ENCODE peak calls at places on chromosomes 7 and 10, in seven cellular contexts. One of them, this sample, is unnamed.

GRCh38 chr7:45259227-45259596 is 101.6 kb downstream of the RAMP3 start:
- DNase-seq in HepG2: no peak
- DNase-seq in AG10803: no peak
- DNase-seq in OCI-LY7: no peak
- DNase-seq in Peyer's patch: no peak
- DNase-seq in left ventricle myocardium inferior: no peak
- DNase-seq in MCF 10A: no peak
- DNase-seq in this sample: no peak

GRCh38 chr7:30738026-30738915 is 13.7 kb upstream of the INMT start:
- DNase-seq in HepG2: no peak
- DNase-seq in AG10803: no peak
- DNase-seq in OCI-LY7: no peak
- DNase-seq in Peyer's patch: no peak
- DNase-seq in left ventricle myocardium inferior: no peak
- DNase-seq in MCF 10A: no peak
- DNase-seq in this sample: no peak

GRCh38 chr10:126940670-126941069 is 35.4 kb downstream of the DOCK1 start:
- DNase-seq in HepG2: no peak
- DNase-seq in AG10803: no peak
- DNase-seq in OCI-LY7: no peak
- DNase-seq in Peyer's patch: no peak
- DNase-seq in left ventricle myocardium inferior: no peak
- DNase-seq in MCF 10A: no peak
- DNase-seq in this sample: no peak

GRCh38 chr10:6567203-6567703 is 12.8 kb downstream of the PRKCQ start:
- DNase-seq in HepG2: no peak
- DNase-seq in AG10803: no peak
- DNase-seq in OCI-LY7: no peak
- DNase-seq in Peyer's patch: no peak
- DNase-seq in left ventricle myocardium inferior: no peak
- DNase-seq in MCF 10A: no peak
- DNase-seq in this sample: no peak

GRCh38 chr7:121620953-121621606 is 225.0 kb upstream of the FAM3C start:
- DNase-seq in HepG2: no peak
- DNase-seq in AG10803: no peak
- DNase-seq in OCI-LY7: no peak
- DNase-seq in Peyer's patch: no peak
- DNase-seq in left ventricle myocardium inferior: no peak
- DNase-seq in MCF 10A: no peak
- DNase-seq in this sample: no peak

GRCh38 chr7:6614941-6615737 is at the start of gene ZNF853:
- DNase-seq in HepG2: no peak
- DNase-seq in AG10803: no peak
- DNase-seq in OCI-LY7: no peak
- DNase-seq in Peyer's patch: no peak
- DNase-seq in left ventricle myocardium inferior: no peak
- DNase-seq in MCF 10A: no peak
- DNase-seq in this sample: no peak

GRCh38 chr7:16509829-16510228 is 16.8 kb upstream of the LRRC72 start:
- DNase-seq in HepG2: no peak
- DNase-seq in AG10803: no peak
- DNase-seq in OCI-LY7: no peak
- DNase-seq in Peyer's patch: no peak
- DNase-seq in left ventricle myocardium inferior: no peak
- DNase-seq in MCF 10A: no peak
- DNase-seq in this sample: no peak

GRCh38 chr7:27187702-27188665 is 3.0 kb upstream of the HOXA11 start:
- DNase-seq in HepG2: no peak
- DNase-seq in AG10803: no peak
- DNase-seq in OCI-LY7: no peak
- DNase-seq in Peyer's patch: no peak
- DNase-seq in left ventricle myocardium inferior: no peak
- DNase-seq in MCF 10A: no peak
- DNase-seq in this sample: no peak

GRCh38 chr10:133445268-133445732 is 8.4 kb upstream of the SCART1 start:
- DNase-seq in HepG2: no peak
- DNase-seq in AG10803: no peak
- DNase-seq in OCI-LY7: no peak
- DNase-seq in Peyer's patch: peak
- DNase-seq in left ventricle myocardium inferior: no peak
- DNase-seq in MCF 10A: no peak
- DNase-seq in this sample: peak

GRCh38 chr10:29326299-29326698 is 37.4 kb downstream of the LYZL1 start:
- DNase-seq in HepG2: no peak
- DNase-seq in AG10803: no peak
- DNase-seq in OCI-LY7: no peak
- DNase-seq in Peyer's patch: no peak
- DNase-seq in left ventricle myocardium inferior: no peak
- DNase-seq in MCF 10A: no peak
- DNase-seq in this sample: no peak

GRCh38 chr10:42982886-42983594 is 93.8 kb upstream of the RET start:
- DNase-seq in HepG2: no peak
- DNase-seq in AG10803: no peak
- DNase-seq in OCI-LY7: no peak
- DNase-seq in Peyer's patch: no peak
- DNase-seq in left ventricle myocardium inferior: no peak
- DNase-seq in MCF 10A: no peak
- DNase-seq in this sample: no peak

GRCh38 chr7:134726581-134726980 is 52.9 kb upstream of the CALD1 start:
- DNase-seq in HepG2: no peak
- DNase-seq in AG10803: peak
- DNase-seq in OCI-LY7: no peak
- DNase-seq in Peyer's patch: no peak
- DNase-seq in left ventricle myocardium inferior: no peak
- DNase-seq in MCF 10A: no peak
- DNase-seq in this sample: no peak

GRCh38 chr10:123967626-123968243 is 76.1 kb upstream of the CPXM2 start:
- DNase-seq in HepG2: peak
- DNase-seq in AG10803: peak
- DNase-seq in OCI-LY7: peak
- DNase-seq in Peyer's patch: peak
- DNase-seq in left ventricle myocardium inferior: peak
- DNase-seq in MCF 10A: peak
- DNase-seq in this sample: peak

GRCh38 chr10:29535778-29536459 is 98.9 kb downstream of the SVIL start:
- DNase-seq in HepG2: no peak
- DNase-seq in AG10803: no peak
- DNase-seq in OCI-LY7: no peak
- DNase-seq in Peyer's patch: no peak
- DNase-seq in left ventricle myocardium inferior: no peak
- DNase-seq in MCF 10A: no peak
- DNase-seq in this sample: no peak

GRCh38 chr10:122543676-122544075 is 16.9 kb upstream of the DMBT1 start:
- DNase-seq in HepG2: no peak
- DNase-seq in AG10803: no peak
- DNase-seq in OCI-LY7: no peak
- DNase-seq in Peyer's patch: no peak
- DNase-seq in left ventricle myocardium inferior: no peak
- DNase-seq in MCF 10A: no peak
- DNase-seq in this sample: no peak

GRCh38 chr10:69861251-69862240 is 59.8 kb downstream of the COL13A1 start:
- DNase-seq in HepG2: peak
- DNase-seq in AG10803: peak
- DNase-seq in OCI-LY7: peak
- DNase-seq in Peyer's patch: no peak
- DNase-seq in left ventricle myocardium inferior: no peak
- DNase-seq in MCF 10A: peak
- DNase-seq in this sample: no peak

DNA sequence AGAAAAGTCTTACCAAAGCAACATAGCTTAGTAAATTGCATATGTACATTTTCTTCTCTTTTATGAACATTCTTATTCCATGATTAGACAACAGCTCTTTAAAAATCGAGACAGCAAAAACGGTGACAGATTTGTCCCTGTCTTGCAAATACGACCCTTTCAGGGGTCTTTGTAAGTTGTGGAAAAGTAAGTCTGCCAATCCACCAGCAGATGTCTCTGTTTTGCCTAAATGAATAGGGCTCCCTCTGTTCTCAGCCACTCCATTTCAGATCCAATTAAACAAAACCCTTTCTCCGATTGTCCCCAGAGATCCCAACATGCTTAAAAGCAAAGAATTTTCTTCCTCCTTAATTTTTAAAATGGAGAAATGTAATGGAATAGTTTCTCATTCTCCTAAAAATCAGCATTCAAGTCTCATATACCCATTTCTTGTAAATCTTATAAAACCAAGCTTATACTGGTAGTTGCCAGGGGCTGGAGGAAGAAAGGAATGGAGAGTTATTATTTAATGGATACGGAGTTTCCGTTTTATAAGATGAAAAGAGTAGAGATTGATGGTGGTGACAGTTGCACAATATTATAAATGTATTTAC is 61.0 kb upstream of the NFE2L3 start:
- DNase-seq in HepG2: peak
- DNase-seq in AG10803: peak
- DNase-seq in OCI-LY7: peak
- DNase-seq in Peyer's patch: no peak
- DNase-seq in left ventricle myocardium inferior: no peak
- DNase-seq in MCF 10A: peak
- DNase-seq in this sample: peak
- TF ChIP-seq CTCF in HepG2: peak
- TF ChIP-seq CTCF in AG10803: peak
- TF ChIP-seq CTCF in OCI-LY7: peak
- TF ChIP-seq CTCF in Peyer's patch: peak
- TF ChIP-seq CTCF in left ventricle myocardium inferior: peak
- TF ChIP-seq CTCF in MCF 10A: peak
- TF ChIP-seq CTCF in this sample: peak

DNA sequence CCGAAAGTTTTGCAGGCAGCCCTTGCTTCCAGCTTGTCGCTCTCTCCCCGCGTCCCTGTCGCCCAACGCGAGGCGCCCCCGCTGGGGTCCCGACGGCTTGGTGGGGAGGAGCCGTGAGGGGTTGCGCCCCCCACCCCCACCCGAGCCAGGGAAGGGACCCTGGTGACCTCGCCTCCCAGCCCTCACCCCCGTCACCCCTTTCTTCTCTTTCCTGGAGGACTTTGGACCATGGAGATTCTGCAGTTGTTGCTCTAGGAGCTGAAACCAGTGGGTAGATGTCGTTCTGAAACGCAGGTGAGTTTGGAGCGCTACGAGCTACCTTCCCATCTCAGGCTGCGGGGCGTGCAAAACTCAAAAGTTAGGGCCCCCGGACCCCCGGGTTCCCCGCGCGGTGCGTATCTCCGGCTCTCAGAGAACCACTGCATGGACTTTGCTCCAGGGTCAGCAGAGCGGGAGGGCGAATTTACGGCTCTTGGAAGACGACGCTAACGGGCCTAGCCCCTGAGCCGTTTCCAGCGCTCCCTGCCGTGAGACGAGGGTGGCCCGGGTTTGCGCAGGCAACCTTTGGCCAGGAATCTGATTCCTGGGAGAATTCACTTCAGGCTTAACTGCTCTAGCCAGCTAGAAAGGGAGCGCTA is 684 bp upstream of the ATXN7L1 start:
- DNase-seq in HepG2: peak
- DNase-seq in AG10803: peak
- DNase-seq in OCI-LY7: no peak
- DNase-seq in Peyer's patch: no peak
- DNase-seq in left ventricle myocardium inferior: peak
- DNase-seq in MCF 10A: peak
- DNase-seq in this sample: peak
- TF ChIP-seq CTCF in HepG2: peak
- TF ChIP-seq CTCF in AG10803: no peak
- TF ChIP-seq CTCF in OCI-LY7: no peak
- TF ChIP-seq CTCF in Peyer's patch: no peak
- TF ChIP-seq CTCF in left ventricle myocardium inferior: no peak
- TF ChIP-seq CTCF in MCF 10A: no peak
- TF ChIP-seq CTCF in this sample: no peak

DNA sequence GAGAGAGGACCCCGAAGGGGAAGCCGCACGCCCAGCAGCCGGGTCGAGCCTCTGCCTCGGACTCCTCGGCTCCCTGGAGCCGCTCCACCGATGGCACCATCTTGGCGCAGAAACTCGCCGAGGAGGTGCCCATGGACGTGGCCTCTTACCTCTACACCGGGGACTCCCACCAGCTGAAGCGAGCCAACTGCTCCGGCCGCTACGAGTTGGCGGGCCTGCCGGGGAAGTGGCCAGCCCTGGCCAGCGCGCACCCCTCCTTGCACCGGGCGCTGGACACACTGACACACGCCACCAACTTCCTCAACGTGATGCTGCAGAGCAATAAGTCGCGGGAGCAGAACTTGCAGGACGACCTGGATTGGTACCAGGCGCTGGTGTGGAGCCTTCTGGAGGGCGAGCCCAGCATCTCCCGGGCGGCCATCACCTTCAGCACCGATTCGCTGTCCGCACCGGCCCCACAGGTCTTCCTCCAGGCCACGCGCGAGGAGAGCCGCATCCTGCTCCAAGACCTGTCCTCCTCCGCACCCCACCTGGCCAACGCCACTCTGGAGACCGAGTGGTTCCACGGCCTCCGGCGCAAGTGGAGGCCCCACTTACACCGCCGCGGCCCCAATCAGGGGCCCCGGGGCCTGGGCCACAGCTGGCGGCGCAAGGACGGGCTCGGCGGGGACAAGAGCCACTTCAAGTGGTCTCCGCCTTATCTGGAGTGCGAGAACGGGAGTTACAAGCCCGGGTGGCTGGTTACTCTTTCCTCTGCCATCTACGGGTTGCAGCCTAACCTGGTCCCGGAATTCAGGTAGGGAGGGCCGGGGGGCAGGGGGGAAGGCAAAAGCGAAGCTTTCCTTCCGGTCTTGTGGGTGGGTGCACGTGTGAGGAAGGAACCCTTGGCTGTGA is 973 bp downstream of the GPR158 start:
- DNase-seq in HepG2: no peak
- DNase-seq in AG10803: no peak
- DNase-seq in OCI-LY7: no peak
- DNase-seq in Peyer's patch: no peak
- DNase-seq in left ventricle myocardium inferior: no peak
- DNase-seq in MCF 10A: no peak
- DNase-seq in this sample: peak
- TF ChIP-seq CTCF in HepG2: no peak
- TF ChIP-seq CTCF in AG10803: no peak
- TF ChIP-seq CTCF in OCI-LY7: no peak
- TF ChIP-seq CTCF in Peyer's patch: no peak
- TF ChIP-seq CTCF in left ventricle myocardium inferior: no peak
- TF ChIP-seq CTCF in MCF 10A: no peak
- TF ChIP-seq CTCF in this sample: no peak

GRCh38 chr7:14040528-14040927 is 51.1 kb upstream of the ETV1 start:
- DNase-seq in HepG2: no peak
- DNase-seq in AG10803: no peak
- DNase-seq in OCI-LY7: no peak
- DNase-seq in Peyer's patch: no peak
- DNase-seq in left ventricle myocardium inferior: no peak
- DNase-seq in MCF 10A: no peak
- DNase-seq in this sample: no peak
- TF ChIP-seq CTCF in HepG2: no peak
- TF ChIP-seq CTCF in AG10803: no peak
- TF ChIP-seq CTCF in OCI-LY7: no peak
- TF ChIP-seq CTCF in Peyer's patch: no peak
- TF ChIP-seq CTCF in left ventricle myocardium inferior: no peak
- TF ChIP-seq CTCF in MCF 10A: no peak
- TF ChIP-seq CTCF in this sample: no peak